ENCODE peak calls at places on chromosomes 5 and 9, in ten cellular contexts. I, E, L, R, M, P, T, B, Y and J are unnamed samples.

GRCh38 chr9:124304285-124304684 is 46.5 kb downstream of the NEK6 start:
- DNase-seq in I (no peak), E (no peak), L (no peak), R (no peak), M (no peak), P (no peak), T (no peak), B (no peak), Y (no peak), J (no peak)

GRCh38 chr5:150112211-150113046 is 26.1 kb upstream of the CSF1R start:
- DNase-seq in I (no peak), E (peak; percentile 29), L (no peak), R (peak; percentile 33), M (no peak), P (peak; percentile 73), T (peak; percentile 8), B (peak; percentile 89), Y (peak; percentile 89), J (peak; percentile 92)

GRCh38 chr5:14165375-14166091 is 22.4 kb downstream of the TRIO start:
- DNase-seq in I (no peak), E (no peak), L (no peak), R (no peak), M (no peak), P (no peak), T (no peak), B (peak; percentile 93), Y (peak; percentile 72), J (peak; percentile 55)

GRCh38 chr9:613771-614347 is 227.6 kb upstream of the DMRT1 start:
- DNase-seq in I (peak; percentile 76), E (peak; percentile 81), L (no peak), R (peak; percentile 70), M (peak; percentile 50), P (peak; percentile 69), T (peak; percentile 86), B (peak; percentile 94), Y (peak; percentile 93), J (peak; percentile 77)

GRCh38 chr9:35741740-35742139 is 7.3 kb downstream of the GBA2 start:
- DNase-seq in I (no peak), E (no peak), L (no peak), R (no peak), M (no peak), P (no peak), T (no peak), B (no peak), Y (no peak), J (no peak)

GRCh38 chr5:177234761-177235315 is 68.7 kb downstream of the RAB24 start:
- DNase-seq in I (no peak), E (no peak), L (no peak), R (no peak), M (no peak), P (no peak), T (no peak), B (no peak), Y (no peak), J (no peak)

GRCh38 chr9:137254624-137255447 is at the start of gene NELFB:
- DNase-seq in I (peak; percentile 94), E (peak; percentile 83), L (no peak), R (peak; percentile 84), M (peak; percentile 27), P (peak; percentile 94), T (peak; percentile 88), B (peak; percentile 85), Y (peak; percentile 85), J (peak; percentile 89)

GRCh38 chr5:103512506-103512905 is 50.1 kb downstream of the NUDT12 start:
- DNase-seq in I (no peak), E (no peak), L (no peak), R (no peak), M (no peak), P (no peak), T (no peak), B (no peak), Y (no peak), J (no peak)

GRCh38 chr9:99859395-99859980 is 37.8 kb downstream of the NR4A3 start:
- DNase-seq in I (no peak), E (no peak), L (no peak), R (no peak), M (no peak), P (no peak), T (no peak), B (no peak), Y (peak; percentile 64), J (peak; percentile 7)

GRCh38 chr5:175541264-175541663 is 62.9 kb downstream of the SFXN1 start:
- DNase-seq in I (no peak), E (no peak), L (no peak), R (no peak), M (no peak), P (no peak), T (no peak), B (no peak), Y (no peak), J (no peak)

GRCh38 chr5:96151891-96152290 is 190.2 kb upstream of the ELL2 start:
- DNase-seq in I (no peak), E (no peak), L (no peak), R (peak; percentile 49), M (no peak), P (no peak), T (no peak), B (no peak), Y (no peak), J (no peak)

GRCh38 chr5:73591698-73592501 is 26.4 kb downstream of the UTP15 start:
- DNase-seq in I (no peak), E (no peak), L (no peak), R (no peak), M (no peak), P (no peak), T (no peak), B (peak; percentile 40), Y (peak; percentile 70), J (peak; percentile 83)

GRCh38 chr9:24602687-24603352 is 57.1 kb upstream of the IZUMO3 start:
- DNase-seq in I (no peak), E (no peak), L (no peak), R (no peak), M (no peak), P (no peak), T (no peak), B (peak; percentile 66), Y (peak; percentile 34), J (no peak)

GRCh38 chr9:94973491-94973941 is 247.0 kb downstream of the AOPEP start:
- DNase-seq in I (no peak), E (no peak), L (no peak), R (no peak), M (no peak), P (no peak), T (no peak), B (peak; percentile 83), Y (peak; percentile 86), J (no peak)

DNA sequence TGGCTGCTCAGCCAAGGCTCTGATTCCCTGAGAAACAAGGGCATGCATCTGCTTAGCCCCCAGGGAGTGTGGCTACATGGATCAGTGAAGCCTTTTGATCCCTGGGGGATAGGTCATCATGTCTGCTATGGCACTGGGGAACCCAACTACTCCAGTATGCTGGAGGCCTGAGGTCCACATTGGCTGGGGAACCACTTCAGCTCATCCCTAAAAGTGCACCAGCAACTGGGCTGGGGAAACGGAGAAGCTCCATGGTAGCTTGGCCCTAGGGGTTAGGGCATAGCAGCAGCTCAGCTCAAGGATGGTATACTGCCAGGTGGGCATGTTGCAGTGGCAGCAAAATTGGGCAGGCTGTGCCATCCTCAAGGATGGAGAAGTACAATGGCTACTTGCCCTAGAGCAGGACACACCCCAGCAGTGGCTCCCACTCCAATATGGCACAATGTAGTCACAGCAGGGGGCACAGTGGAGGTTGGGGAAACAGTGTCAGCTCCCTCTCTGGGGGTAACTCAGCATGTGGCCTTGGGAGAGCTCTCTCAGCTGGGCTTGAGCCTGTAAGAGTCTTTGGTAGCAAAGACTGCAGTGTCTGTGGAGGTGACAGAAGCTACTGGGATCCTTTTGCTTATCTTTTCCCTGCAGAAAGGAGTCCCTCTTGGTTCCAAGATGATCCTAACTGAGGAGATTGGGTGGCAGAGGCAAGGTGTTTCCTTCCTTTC is 111.5 kb upstream of the FSTL4 start:
- DNase-seq in I (no peak), E (no peak), L (no peak), R (no peak), M (no peak), P (no peak), T (no peak), B (no peak), Y (no peak), J (no peak)
- H3K4me3 ChIP-seq in I (no peak overlapping the region), E (no peak overlapping the region), L (no peak overlapping the region), R (no peak overlapping the region), M (no peak overlapping the region), P (no peak overlapping the region), T (no peak overlapping the region), B (no peak overlapping the region), Y (no peak overlapping the region), J (no peak overlapping the region)

GRCh38 chr5:139297439-139298133 is 4.0 kb downstream of the MATR3 start:
- DNase-seq in I (no peak), E (no peak), L (no peak), R (no peak), M (no peak), P (no peak), T (no peak), B (no peak), Y (no peak), J (no peak)
- H3K4me3 ChIP-seq in I (no peak overlapping the region), E (no peak overlapping the region), L (no peak overlapping the region), R (no peak overlapping the region), M (no peak overlapping the region), P (peak overlapping the region; percentile 96), T (peak overlapping the region; percentile 93), B (no peak overlapping the region), Y (no peak overlapping the region), J (no peak overlapping the region)

GRCh38 chr5:135488727-135489465 is 36.7 kb upstream of the TIFAB start:
- DNase-seq in I (no peak), E (no peak), L (no peak), R (no peak), M (no peak), P (no peak), T (peak; percentile 39), B (peak; percentile 84), Y (peak; percentile 61), J (peak; percentile 90)
- H3K4me3 ChIP-seq in I (peak overlapping the region; percentile 39), E (peak overlapping the region; percentile 37), L (peak overlapping the region; percentile 42), R (peak overlapping the region; percentile 25), M (no peak overlapping the region), P (peak overlapping the region; percentile 54), T (peak overlapping the region; percentile 58), B (peak overlapping the region; percentile 41), Y (peak overlapping the region; percentile 48), J (peak overlapping the region; percentile 27)

GRCh38 chr5:1489754-1490153 is 34.0 kb downstream of the LPCAT1 start:
- DNase-seq in I (no peak), E (no peak), L (no peak), R (no peak), M (no peak), P (no peak), T (no peak), B (no peak), Y (no peak), J (no peak)

GRCh38 chr5:1488882-1489680 is 34.7 kb downstream of the LPCAT1 start:
- DNase-seq in I (no peak), E (no peak), L (no peak), R (no peak), M (no peak), P (no peak), T (no peak), B (peak; percentile 72), Y (peak; percentile 92), J (peak; percentile 77)

GRCh38 chr5:1493413-1493812 is 30.3 kb downstream of the LPCAT1 start:
- DNase-seq in I (no peak), E (no peak), L (no peak), R (no peak), M (no peak), P (no peak), T (no peak), B (no peak), Y (no peak), J (no peak)

GRCh38 chr5:1492757-1493156 is 31.0 kb downstream of the LPCAT1 start:
- DNase-seq in I (no peak), E (no peak), L (no peak), R (no peak), M (no peak), P (no peak), T (no peak), B (no peak), Y (no peak), J (no peak)

GRCh38 chr5:1490360-1490759 is 33.4 kb downstream of the LPCAT1 start:
- DNase-seq in I (no peak), E (no peak), L (no peak), R (no peak), M (no peak), P (no peak), T (no peak), B (no peak), Y (no peak), J (no peak)
- H3K4me3 ChIP-seq in I (no peak overlapping the region), E (no peak overlapping the region), L (no peak overlapping the region), R (no peak overlapping the region), M (no peak overlapping the region), P (no peak overlapping the region), T (no peak overlapping the region), B (no peak overlapping the region), Y (no peak overlapping the region), J (no peak overlapping the region)